ENCODE peak calls at places on chromosome 3, in eight cellular contexts. One of them, this sample, is unnamed.

GRCh38 chr3:119302697-119303630 is 8.8 kb downstream of the ARHGAP31 start:
- DNase-seq in breast epithelium: no peak
- DNase-seq in brain microvascular endothelial cell: no peak
- DNase-seq in upper lobe of right lung: no peak
- DNase-seq in cardiac fibroblast: no peak
- DNase-seq in body of pancreas: no peak
- DNase-seq in stomach: no peak
- DNase-seq in uterus: no peak
- DNase-seq in this sample: no peak

GRCh38 chr3:171005648-171006047 is 20.9 kb downstream of the SLC2A2 start:
- DNase-seq in breast epithelium: no peak
- DNase-seq in brain microvascular endothelial cell: no peak
- DNase-seq in upper lobe of right lung: no peak
- DNase-seq in cardiac fibroblast: peak
- DNase-seq in body of pancreas: no peak
- DNase-seq in stomach: no peak
- DNase-seq in uterus: no peak
- DNase-seq in this sample: no peak

GRCh38 chr3:197428117-197428761 is 127.5 kb downstream of the BDH1 start:
- DNase-seq in breast epithelium: no peak
- DNase-seq in brain microvascular endothelial cell: no peak
- DNase-seq in upper lobe of right lung: peak
- DNase-seq in cardiac fibroblast: peak
- DNase-seq in body of pancreas: no peak
- DNase-seq in stomach: peak
- DNase-seq in uterus: no peak
- DNase-seq in this sample: peak

GRCh38 chr3:147411235-147411607 is 2.1 kb downstream of the ZIC1 start:
- DNase-seq in breast epithelium: no peak
- DNase-seq in brain microvascular endothelial cell: no peak
- DNase-seq in upper lobe of right lung: no peak
- DNase-seq in cardiac fibroblast: peak
- DNase-seq in body of pancreas: peak
- DNase-seq in stomach: no peak
- DNase-seq in uterus: no peak
- DNase-seq in this sample: no peak

GRCh38 chr3:49668861-49669260 is 5.3 kb upstream of the APEH start:
- DNase-seq in breast epithelium: no peak
- DNase-seq in brain microvascular endothelial cell: no peak
- DNase-seq in upper lobe of right lung: no peak
- DNase-seq in cardiac fibroblast: no peak
- DNase-seq in body of pancreas: no peak
- DNase-seq in stomach: no peak
- DNase-seq in uterus: no peak
- DNase-seq in this sample: peak

GRCh38 chr3:154886437-154886836 is 193.7 kb upstream of the MME start:
- DNase-seq in breast epithelium: no peak
- DNase-seq in brain microvascular endothelial cell: peak
- DNase-seq in upper lobe of right lung: no peak
- DNase-seq in cardiac fibroblast: peak
- DNase-seq in body of pancreas: peak
- DNase-seq in stomach: no peak
- DNase-seq in uterus: no peak
- DNase-seq in this sample: peak

GRCh38 chr3:25033407-25034029 is 394.5 kb upstream of the RARB start:
- DNase-seq in breast epithelium: no peak
- DNase-seq in brain microvascular endothelial cell: no peak
- DNase-seq in upper lobe of right lung: no peak
- DNase-seq in cardiac fibroblast: peak
- DNase-seq in body of pancreas: peak
- DNase-seq in stomach: peak
- DNase-seq in uterus: peak
- DNase-seq in this sample: peak

GRCh38 chr3:181915556-181915955 is 203.8 kb downstream of the SOX2 start:
- DNase-seq in breast epithelium: no peak
- DNase-seq in brain microvascular endothelial cell: no peak
- DNase-seq in upper lobe of right lung: no peak
- DNase-seq in cardiac fibroblast: no peak
- DNase-seq in body of pancreas: no peak
- DNase-seq in stomach: no peak
- DNase-seq in uterus: no peak
- DNase-seq in this sample: peak

GRCh38 chr3:161310649-161311423 is 60.5 kb downstream of the SPTSSB start:
- DNase-seq in breast epithelium: no peak
- DNase-seq in brain microvascular endothelial cell: no peak
- DNase-seq in upper lobe of right lung: no peak
- DNase-seq in cardiac fibroblast: no peak
- DNase-seq in body of pancreas: no peak
- DNase-seq in stomach: no peak
- DNase-seq in uterus: no peak
- DNase-seq in this sample: no peak

GRCh38 chr3:47473391-47473790 is 2.4 kb downstream of the SCAP start:
- DNase-seq in breast epithelium: no peak
- DNase-seq in brain microvascular endothelial cell: no peak
- DNase-seq in upper lobe of right lung: no peak
- DNase-seq in cardiac fibroblast: no peak
- DNase-seq in body of pancreas: no peak
- DNase-seq in stomach: no peak
- DNase-seq in uterus: no peak
- DNase-seq in this sample: peak

GRCh38 chr3:52002768-52003167 is 7.1 kb upstream of the RPL29 start:
- DNase-seq in breast epithelium: no peak
- DNase-seq in brain microvascular endothelial cell: no peak
- DNase-seq in upper lobe of right lung: no peak
- DNase-seq in cardiac fibroblast: no peak
- DNase-seq in body of pancreas: no peak
- DNase-seq in stomach: no peak
- DNase-seq in uterus: no peak
- DNase-seq in this sample: no peak

GRCh38 chr3:140636452-140637138 is 41.3 kb upstream of the TRIM42 start:
- DNase-seq in breast epithelium: no peak
- DNase-seq in brain microvascular endothelial cell: no peak
- DNase-seq in upper lobe of right lung: no peak
- DNase-seq in cardiac fibroblast: peak
- DNase-seq in body of pancreas: no peak
- DNase-seq in stomach: no peak
- DNase-seq in uterus: no peak
- DNase-seq in this sample: peak

GRCh38 chr3:178504128-178504527 is 32.1 kb upstream of the KCNMB2 start:
- DNase-seq in breast epithelium: no peak
- DNase-seq in brain microvascular endothelial cell: no peak
- DNase-seq in upper lobe of right lung: no peak
- DNase-seq in cardiac fibroblast: no peak
- DNase-seq in body of pancreas: no peak
- DNase-seq in stomach: no peak
- DNase-seq in uterus: no peak
- DNase-seq in this sample: no peak

GRCh38 chr3:4060064-4060463 is 243.1 kb upstream of the SETMAR start:
- DNase-seq in breast epithelium: no peak
- DNase-seq in brain microvascular endothelial cell: no peak
- DNase-seq in upper lobe of right lung: no peak
- DNase-seq in cardiac fibroblast: no peak
- DNase-seq in body of pancreas: no peak
- DNase-seq in stomach: no peak
- DNase-seq in uterus: no peak
- DNase-seq in this sample: peak

GRCh38 chr3:53883008-53883407 is 1.1 kb upstream of the ACTR8 start:
- DNase-seq in breast epithelium: no peak
- DNase-seq in brain microvascular endothelial cell: no peak
- DNase-seq in upper lobe of right lung: no peak
- DNase-seq in cardiac fibroblast: no peak
- DNase-seq in body of pancreas: no peak
- DNase-seq in stomach: no peak
- DNase-seq in uterus: no peak
- DNase-seq in this sample: no peak

GRCh38 chr3:141106842-141107241 is 55.7 kb downstream of the SPSB4 start:
- DNase-seq in breast epithelium: no peak
- DNase-seq in brain microvascular endothelial cell: no peak
- DNase-seq in upper lobe of right lung: no peak
- DNase-seq in cardiac fibroblast: no peak
- DNase-seq in body of pancreas: no peak
- DNase-seq in stomach: no peak
- DNase-seq in uterus: no peak
- DNase-seq in this sample: no peak

GRCh38 chr3:156109989-156110388 is 10.4 kb upstream of the KCNAB1 start:
- DNase-seq in breast epithelium: no peak
- DNase-seq in brain microvascular endothelial cell: no peak
- DNase-seq in upper lobe of right lung: no peak
- DNase-seq in cardiac fibroblast: no peak
- DNase-seq in body of pancreas: no peak
- DNase-seq in stomach: no peak
- DNase-seq in uterus: peak
- DNase-seq in this sample: no peak

GRCh38 chr3:156102267-156102912 is 18.0 kb upstream of the KCNAB1 start:
- DNase-seq in breast epithelium: no peak
- DNase-seq in brain microvascular endothelial cell: no peak
- DNase-seq in upper lobe of right lung: no peak
- DNase-seq in cardiac fibroblast: no peak
- DNase-seq in body of pancreas: no peak
- DNase-seq in stomach: no peak
- DNase-seq in uterus: no peak
- DNase-seq in this sample: no peak

GRCh38 chr3:156107504-156107903 is 12.9 kb upstream of the KCNAB1 start:
- DNase-seq in breast epithelium: no peak
- DNase-seq in brain microvascular endothelial cell: no peak
- DNase-seq in upper lobe of right lung: no peak
- DNase-seq in cardiac fibroblast: no peak
- DNase-seq in body of pancreas: peak
- DNase-seq in stomach: no peak
- DNase-seq in uterus: no peak
- DNase-seq in this sample: no peak

DNA sequence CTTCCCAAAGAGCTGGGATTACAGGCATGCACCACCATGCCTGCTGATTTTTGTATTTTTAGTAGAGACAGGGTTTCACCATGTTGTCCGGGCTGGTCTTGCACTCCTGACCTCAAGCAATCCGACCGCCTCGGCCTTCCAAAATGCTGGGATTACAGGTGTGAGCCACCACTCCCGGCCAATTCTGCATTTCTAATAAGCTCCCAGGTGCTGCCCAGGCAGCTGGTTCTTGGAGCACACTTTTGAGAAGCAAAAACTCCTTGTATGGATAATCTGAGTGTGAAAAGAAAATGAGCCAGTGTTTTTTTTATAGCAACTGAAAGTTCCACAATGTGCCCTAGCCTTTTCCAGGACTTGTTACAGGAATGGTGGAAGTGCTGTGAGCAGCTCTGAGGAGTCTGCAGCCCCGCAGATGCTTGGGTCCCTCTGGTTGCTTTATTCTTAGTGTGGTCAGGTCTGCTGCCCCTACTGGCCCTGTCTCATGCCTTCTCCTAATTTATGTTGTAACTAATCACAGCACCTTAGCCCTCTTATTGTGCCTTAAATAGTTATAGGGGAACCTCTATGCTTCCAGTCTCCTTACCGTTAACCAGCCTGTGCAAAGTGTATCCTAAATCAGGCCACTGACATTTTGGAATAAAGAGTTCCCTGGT is 13.5 kb upstream of the KCNAB1 start:
- DNase-seq in breast epithelium: no peak
- DNase-seq in brain microvascular endothelial cell: no peak
- DNase-seq in upper lobe of right lung: no peak
- DNase-seq in cardiac fibroblast: no peak
- DNase-seq in body of pancreas: no peak
- DNase-seq in stomach: no peak
- DNase-seq in uterus: no peak
- DNase-seq in this sample: no peak
- TF ChIP-seq CTCF in breast epithelium: no peak
- TF ChIP-seq CTCF in brain microvascular endothelial cell: peak
- TF ChIP-seq CTCF in upper lobe of right lung: no peak
- TF ChIP-seq CTCF in cardiac fibroblast: no peak
- TF ChIP-seq CTCF in body of pancreas: no peak
- TF ChIP-seq CTCF in stomach: no peak
- TF ChIP-seq CTCF in uterus: no peak
- TF ChIP-seq CTCF in this sample: no peak

DNA sequence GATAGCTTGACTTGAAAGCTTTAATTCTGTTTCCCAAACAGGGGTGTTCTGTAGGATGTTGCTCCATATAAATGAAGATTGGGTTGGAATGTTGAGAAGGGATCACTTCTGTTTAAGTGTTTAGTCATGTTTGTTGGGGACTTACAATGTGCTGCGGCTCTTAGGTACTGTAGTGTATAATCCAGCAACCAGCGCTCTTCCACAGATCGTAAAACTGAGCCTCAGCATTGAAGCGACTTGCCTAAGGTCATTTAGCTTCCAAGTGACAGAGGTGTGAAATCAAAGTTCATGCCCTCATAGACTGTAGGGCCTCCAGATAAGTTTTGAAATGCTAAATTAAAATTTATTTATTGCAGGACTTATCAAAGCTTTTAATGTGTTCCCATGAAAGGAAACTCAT is 1.8 kb downstream of the MKRN2 start:
- DNase-seq in breast epithelium: no peak
- DNase-seq in brain microvascular endothelial cell: no peak
- DNase-seq in upper lobe of right lung: no peak
- DNase-seq in cardiac fibroblast: no peak
- DNase-seq in body of pancreas: no peak
- DNase-seq in stomach: no peak
- DNase-seq in uterus: no peak
- DNase-seq in this sample: no peak
- H3K4me3 ChIP-seq in breast epithelium: no peak
- H3K4me3 ChIP-seq in brain microvascular endothelial cell: no peak
- H3K4me3 ChIP-seq in upper lobe of right lung: peak
- H3K4me3 ChIP-seq in cardiac fibroblast: no peak
- H3K4me3 ChIP-seq in body of pancreas: no peak
- H3K4me3 ChIP-seq in stomach: no peak
- H3K4me3 ChIP-seq in uterus: no peak
- H3K4me3 ChIP-seq in this sample: no peak

DNA sequence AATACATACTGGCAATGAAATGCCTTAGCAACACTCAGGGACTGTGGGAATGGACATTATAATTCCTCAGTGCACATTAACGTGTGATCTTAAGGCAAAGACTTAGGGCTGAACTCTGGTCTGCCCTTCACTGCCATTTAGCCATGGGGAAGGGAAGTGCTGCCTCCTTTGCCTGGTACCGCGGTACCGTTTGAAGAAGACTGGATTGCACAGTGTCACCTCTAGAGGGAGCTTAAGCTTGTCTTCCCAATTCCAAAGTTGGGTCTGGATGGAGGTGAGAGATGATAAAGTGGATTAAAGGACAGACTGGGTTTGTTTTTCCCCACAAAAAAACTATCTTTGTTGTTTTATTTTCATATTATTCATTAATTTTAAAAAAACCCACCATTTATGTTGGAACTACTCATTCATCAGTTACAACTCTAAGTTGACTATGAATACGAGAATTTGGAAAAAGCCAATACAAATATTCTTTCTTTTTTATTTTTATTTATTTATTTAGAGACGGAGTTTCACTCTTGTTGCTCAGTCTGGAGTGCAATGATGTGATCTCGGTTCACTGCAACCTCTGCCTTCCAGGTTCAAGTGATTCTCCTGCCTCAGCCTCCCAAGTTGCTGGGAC is 60.0 kb upstream of the SYN2 start:
- DNase-seq in breast epithelium: no peak
- DNase-seq in brain microvascular endothelial cell: peak
- DNase-seq in upper lobe of right lung: no peak
- DNase-seq in cardiac fibroblast: peak
- DNase-seq in body of pancreas: peak
- DNase-seq in stomach: peak
- DNase-seq in uterus: no peak
- DNase-seq in this sample: peak
- TF ChIP-seq CTCF in breast epithelium: peak
- TF ChIP-seq CTCF in brain microvascular endothelial cell: peak
- TF ChIP-seq CTCF in upper lobe of right lung: peak
- TF ChIP-seq CTCF in cardiac fibroblast: peak
- TF ChIP-seq CTCF in body of pancreas: peak
- TF ChIP-seq CTCF in stomach: peak
- TF ChIP-seq CTCF in uterus: peak
- TF ChIP-seq CTCF in this sample: peak

GRCh38 chr3:100796556-100796955 is 87.3 kb downstream of the TFG start:
- DNase-seq in breast epithelium: no peak
- DNase-seq in brain microvascular endothelial cell: no peak
- DNase-seq in upper lobe of right lung: no peak
- DNase-seq in cardiac fibroblast: peak
- DNase-seq in body of pancreas: no peak
- DNase-seq in stomach: no peak
- DNase-seq in uterus: no peak
- DNase-seq in this sample: peak
- H3K4me3 ChIP-seq in breast epithelium: no peak
- H3K4me3 ChIP-seq in brain microvascular endothelial cell: no peak
- H3K4me3 ChIP-seq in upper lobe of right lung: no peak
- H3K4me3 ChIP-seq in cardiac fibroblast: no peak
- H3K4me3 ChIP-seq in body of pancreas: no peak
- H3K4me3 ChIP-seq in stomach: no peak
- H3K4me3 ChIP-seq in uterus: no peak
- H3K4me3 ChIP-seq in this sample: no peak

This sample was measured in bronchial epithelial cell.